ENCODE peak calls at places on chromosomes 5 and 9, in ten cellular contexts. Y is hypothalamus; T is left cardiac atrium; G is hippocampal formation; L is HuH-7.5; E is NCI-H748 treated with DMSO at 0.1 percent for 48 hours; A is activated naive CD4-positive, alpha-beta T cell treated with Interleukin-2 at 50 U/mL for 16 hours; P is anterior cingulate cortex; R is stimulated activated CD4-positive, alpha-beta T cell treated with anti-CD3 and anti-CD28 coated beads, Interleukin-2, amount 100 ng/mL, for 48 hours; S is NK-92 treated with Interleukin-12 subunit alpha and Interleukin-12 subunit beta, amount 100 ng/mL, for 24 hours. C is an unnamed sample.

GRCh38 chr5:73193592-73193991 is 20.6 kb downstream of the TMEM174 start:
- DNase-seq in Y (no peak), T (no peak), G (no peak), L (no peak), E (no peak), A (no peak), P (no peak), R (no peak), S (no peak), C (no peak)

GRCh38 chr9:23820731-23821399 is 5.2 kb downstream of the ELAVL2 start:
- DNase-seq in Y (no peak), T (no peak), G (no peak), L (no peak), E (no peak), A (no peak), P (no peak), R (no peak), S (no peak), C (no peak)

GRCh38 chr5:100676807-100677631 is 141.8 kb downstream of the FAM174A start:
- DNase-seq in Y (no peak), T (no peak), G (no peak), L (no peak), E (no peak), A (no peak), P (no peak), R (no peak), S (no peak), C (no peak)

GRCh38 chr5:87769137-87769536 is 356.4 kb upstream of the CCNH start:
- DNase-seq in Y (no peak), T (no peak), G (no peak), L (no peak), E (no peak), A (no peak), P (no peak), R (no peak), S (no peak), C (no peak)

GRCh38 chr9:109150925-109151547 is 16.0 kb downstream of the FRRS1L start:
- DNase-seq in Y (no peak), T (no peak), G (no peak), L (no peak), E (no peak), A (no peak), P (no peak), R (no peak), S (no peak), C (peak; percentile 27)

GRCh38 chr5:72455477-72455876 is 51.7 kb downstream of the ZNF366 start:
- DNase-seq in Y (no peak), T (no peak), G (no peak), L (no peak), E (no peak), A (no peak), P (no peak), R (no peak), S (no peak), C (no peak)

GRCh38 chr5:43042626-43043399 is 2.7 kb upstream of the ANXA2R start:
- DNase-seq in Y (peak; percentile 62), T (peak; percentile 81), G (peak; percentile 74), L (no peak), E (peak; percentile 96), A (peak; percentile 64), P (no peak), R (peak; percentile 52), S (peak; percentile 86), C (peak; percentile 64)

GRCh38 chr9:114382951-114383865 is 4.6 kb downstream of the AKNA start:
- DNase-seq in Y (peak; percentile 57), T (no peak), G (no peak), L (no peak), E (no peak), A (peak; percentile 79), P (no peak), R (peak; percentile 60), S (peak; percentile 30), C (no peak)

GRCh38 chr5:178125253-178125916 is 5.4 kb upstream of the RMND5B start:
- DNase-seq in Y (no peak), T (no peak), G (no peak), L (no peak), E (no peak), A (no peak), P (no peak), R (no peak), S (no peak), C (no peak)

GRCh38 chr9:110115868-110116542 is 92.0 kb downstream of the C9orf152 start:
- DNase-seq in Y (no peak), T (no peak), G (no peak), L (peak; percentile 69), E (no peak), A (no peak), P (no peak), R (no peak), S (no peak), C (no peak)

GRCh38 chr9:78860806-78861475 is 564.0 kb downstream of the PSAT1 start:
- DNase-seq in Y (no peak), T (no peak), G (no peak), L (no peak), E (no peak), A (no peak), P (no peak), R (no peak), S (no peak), C (no peak)

GRCh38 chr5:122715095-122715494 is 59.8 kb upstream of the SNX2 start:
- DNase-seq in Y (no peak), T (no peak), G (no peak), L (no peak), E (no peak), A (no peak), P (no peak), R (no peak), S (no peak), C (no peak)